ENCODE peak calls at places on chromosome 20, in four cellular contexts. H, Y, J and Q are unnamed samples.
A peak's percentile ranks its signal among the peaks of the same experiment; 100 is the strongest.

GRCh38 chr20:5835234-5835845 is 85.1 kb downstream of the SHLD1 start:
- DNase-seq in H (peak; percentile 82), Y (no peak), J (no peak), Q (no peak)

GRCh38 chr20:998431-998830 is 3.7 kb downstream of the RSPO4 start:
- DNase-seq in H (no peak), Y (peak; percentile 42), J (no peak), Q (no peak)

GRCh38 chr20:64079273-64080012 is at the start of gene RGS19:
- DNase-seq in H (peak; percentile 57), Y (peak; percentile 98), J (peak; percentile 82), Q (no peak)

GRCh38 chr20:31605902-31606677 is 1.0 kb downstream of the ID1 start:
- DNase-seq in H (peak; percentile 36), Y (peak; percentile 83), J (peak; percentile 35), Q (no peak)

GRCh38 chr20:18511566-18511965 is 3.8 kb downstream of the SEC23B start:
- DNase-seq in H (no peak), Y (no peak), J (no peak), Q (no peak)

GRCh38 chr20:57080796-57081195 is 185.6 kb downstream of the BMP7 start:
- DNase-seq in H (no peak), Y (no peak), J (no peak), Q (no peak)

GRCh38 chr20:50867805-50868204 is 63.4 kb downstream of the ADNP start:
- DNase-seq in H (no peak), Y (peak; percentile 31), J (no peak), Q (no peak)

GRCh38 chr20:5426026-5426425 is 109.3 kb upstream of the PROKR2 start:
- DNase-seq in H (no peak), Y (no peak), J (no peak), Q (no peak)

GRCh38 chr20:36606171-36607116 is 865 bp downstream of the RAB5IF start:
- DNase-seq in H (peak; percentile 23), Y (no peak), J (peak; percentile 35), Q (no peak)

GRCh38 chr20:38346741-38347140 is 459 bp downstream of the LBP start:
- DNase-seq in H (no peak), Y (no peak), J (no peak), Q (no peak)

GRCh38 chr20:2451939-2452732 is 18.5 kb downstream of the SNRPB start:
- DNase-seq in H (peak; percentile 62), Y (no peak), J (peak; percentile 78), Q (no peak)

GRCh38 chr20:44478188-44478587 is 2.5 kb downstream of the TTPAL start:
- DNase-seq in H (no peak), Y (no peak), J (no peak), Q (no peak)

GRCh38 chr20:44704551-44704971 is 10.6 kb upstream of the CCN5 start:
- DNase-seq in H (no peak), Y (no peak), J (no peak), Q (no peak)

GRCh38 chr20:16587066-16587465 is 13.8 kb upstream of the KIF16B start:
- DNase-seq in H (no peak), Y (no peak), J (no peak), Q (no peak)

GRCh38 chr20:19430641-19431307 is 218.3 kb downstream of the SLC24A3 start:
- DNase-seq in H (no peak), Y (no peak), J (no peak), Q (peak; percentile 70)

GRCh38 chr20:31494131-31494530 is 19.0 kb downstream of the REM1 start:
- DNase-seq in H (no peak), Y (peak; percentile 6), J (no peak), Q (no peak)

GRCh38 chr20:400451-401275 is 7.4 kb upstream of the RBCK1 start:
- DNase-seq in H (no peak), Y (peak; percentile 17), J (no peak), Q (no peak)

GRCh38 chr20:41386502-41387427 is 20.1 kb upstream of the EMILIN3 start:
- DNase-seq in H (no peak), Y (peak; percentile 40), J (no peak), Q (no peak)

DNA sequence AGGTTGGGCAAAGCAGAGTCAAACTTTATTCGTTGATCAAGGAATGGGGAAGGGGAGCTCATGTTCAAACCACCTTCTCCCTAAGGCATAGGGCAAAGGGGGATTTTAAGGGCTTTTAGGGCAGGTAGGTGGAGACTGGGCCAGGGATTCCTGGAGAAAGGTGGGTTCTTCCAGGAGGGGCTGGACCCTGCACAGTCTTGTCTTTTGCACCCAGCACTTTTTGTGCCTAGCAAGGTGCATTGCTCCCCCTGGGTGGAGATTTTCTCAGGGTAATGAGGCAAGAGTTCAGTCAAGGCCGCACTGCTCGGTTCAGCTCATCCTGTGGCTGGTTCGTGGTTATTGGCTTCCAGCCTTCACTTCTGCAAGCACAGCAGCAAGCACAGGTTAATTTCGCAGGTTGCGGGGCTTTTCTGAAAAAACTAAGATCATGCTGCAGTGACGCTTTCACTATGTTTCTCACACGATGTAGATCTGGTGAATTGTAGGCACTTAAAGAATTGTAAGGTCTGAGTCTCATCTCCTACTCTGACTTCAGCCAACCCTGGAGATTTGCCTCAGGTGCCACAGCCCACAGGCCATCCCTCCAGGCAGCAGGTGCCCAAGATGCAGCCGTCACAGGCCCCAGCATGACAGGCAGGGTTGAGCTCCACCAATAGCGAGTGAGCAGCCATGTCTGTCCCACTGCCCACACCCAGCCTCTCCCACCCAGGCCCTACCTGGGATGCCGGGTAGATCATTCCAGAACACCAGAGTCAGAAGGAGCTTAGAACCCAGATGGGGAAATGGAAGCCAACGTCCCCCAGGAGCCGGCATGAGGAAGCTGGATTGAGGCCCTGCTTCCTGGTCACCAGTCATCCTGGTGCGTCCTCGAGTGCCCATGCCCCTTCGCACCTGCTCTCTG is 37.1 kb downstream of the SUN5 start:
- DNase-seq in H (no peak), Y (no peak), J (peak; percentile 25), Q (no peak)
- TF ChIP-seq POLR2AphosphoS5 in H (no peak), Y (no peak), J (no peak), Q (no peak)

DNA sequence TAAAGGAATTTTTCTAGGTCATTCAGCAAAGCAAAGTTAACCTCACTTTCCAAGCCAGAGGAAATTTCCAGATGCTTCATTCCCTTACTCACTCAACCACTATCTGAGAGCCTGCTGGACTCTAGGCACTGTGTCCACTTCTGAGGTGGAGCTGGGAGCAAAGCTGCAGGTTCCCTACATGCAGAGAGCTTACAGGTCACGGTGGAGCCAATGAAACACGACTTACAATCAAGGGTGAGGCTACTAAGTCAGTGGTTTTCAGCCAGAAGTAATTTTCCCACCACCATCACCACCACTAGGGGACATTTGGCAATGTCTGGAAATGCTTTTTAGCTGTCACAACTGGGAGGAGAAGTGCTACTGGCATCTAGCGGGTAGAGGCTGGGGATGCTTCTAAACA is 34.5 kb upstream of the TSHZ2 start:
- DNase-seq in H (no peak), Y (no peak), J (no peak), Q (no peak)
- TF ChIP-seq CTCF in H (no peak), Y (no peak), J (no peak), Q (no peak)

DNA sequence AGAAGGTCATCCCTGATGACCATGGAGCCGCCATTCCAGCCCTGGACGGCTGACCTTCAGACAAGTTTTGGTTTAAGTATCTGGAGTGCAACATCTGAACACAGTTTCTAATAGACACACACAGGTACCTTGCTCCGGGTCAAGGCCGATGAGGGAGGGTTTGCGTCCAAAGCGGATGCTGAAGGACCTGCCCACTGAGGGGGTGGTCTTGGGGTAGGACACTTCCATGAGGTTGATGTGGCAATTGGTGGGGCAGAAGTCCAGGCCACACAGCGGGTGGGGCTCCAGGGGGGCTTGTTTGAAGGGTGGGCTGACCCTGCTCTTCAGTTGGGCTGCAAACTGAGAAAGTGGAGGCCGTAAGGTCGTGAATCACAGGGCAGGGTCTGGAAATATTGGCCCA is 177.9 kb downstream of the PREX1 start:
- DNase-seq in H (no peak), Y (peak; percentile 53), J (no peak), Q (no peak)
- H3K36me3 ChIP-seq in H (peaks cover 73% of the 10 kb centered on the region), Y (peaks cover 100% of the 10 kb centered on the region), J (peaks cover 99% of the 10 kb centered on the region), Q (no peaks in the 10 kb centered on the region)

DNA sequence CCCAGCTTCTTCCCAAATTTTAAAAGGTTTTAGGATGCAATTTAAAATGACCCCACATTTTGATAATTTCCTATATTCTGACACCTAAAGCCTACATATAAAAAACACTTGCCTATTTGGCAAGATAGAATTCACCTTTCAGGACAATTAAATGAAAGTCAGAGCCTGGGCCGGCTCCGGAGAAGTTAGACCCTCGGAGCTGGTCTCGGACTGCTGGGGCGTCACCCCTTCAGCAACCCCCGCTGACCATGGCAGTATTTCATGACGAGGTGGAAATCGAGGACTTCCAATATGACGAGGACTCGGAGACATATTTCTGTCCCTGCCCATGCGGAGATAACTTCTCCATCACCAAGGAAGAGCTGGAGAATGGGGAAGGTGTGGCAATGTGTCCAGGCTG is 16.2 kb downstream of the TCFL5 start:
- DNase-seq in H (no peak), Y (no peak), J (no peak), Q (no peak)
- TF ChIP-seq POLR2AphosphoS5 in H (no peak), Y (no peak), J (no peak), Q (no peak)

GRCh38 chr20:47694021-47694818 is 91.1 kb downstream of the SULF2 start:
- DNase-seq in H (no peak), Y (no peak), J (no peak), Q (no peak)
- TF ChIP-seq CTCF in H (no peak), Y (no peak), J (no peak), Q (no peak)

DNA sequence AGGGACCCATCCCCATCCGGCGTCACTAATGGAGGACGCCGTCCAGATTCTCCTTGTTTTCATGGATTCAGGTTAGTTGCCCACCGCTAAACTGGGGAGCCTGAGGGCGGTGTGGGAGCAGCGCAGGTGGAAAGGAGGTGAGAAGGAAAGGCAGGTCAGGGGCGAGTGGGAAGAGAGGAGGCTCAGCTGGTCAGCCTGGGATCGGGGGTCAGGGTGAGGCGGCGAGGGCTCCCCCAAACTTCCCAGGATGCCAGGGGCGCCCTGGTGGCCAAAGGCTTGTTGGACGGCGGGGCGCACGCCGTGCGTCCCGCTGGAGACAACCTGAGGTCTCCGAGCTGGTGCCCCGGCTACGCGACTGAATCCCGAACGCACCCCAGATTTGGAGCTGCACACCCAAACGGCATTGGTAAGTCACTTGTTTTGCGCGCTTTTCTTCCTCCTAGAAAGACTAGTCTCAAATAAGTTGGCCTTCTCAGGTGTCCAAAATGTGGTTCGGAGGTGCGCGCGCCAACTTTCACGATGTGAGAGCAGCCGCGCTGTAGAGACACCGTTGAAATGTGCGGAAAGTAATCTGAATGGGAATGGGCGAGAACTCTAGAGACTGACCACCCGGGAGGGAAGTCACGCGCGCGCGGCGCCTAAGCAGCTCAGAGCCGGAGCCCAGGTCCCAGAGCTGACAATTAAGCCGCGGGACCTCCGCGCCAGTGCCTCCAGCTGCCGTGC is 9.7 kb downstream of the GNAS-AS1 start:
- DNase-seq in H (no peak), Y (no peak), J (no peak), Q (no peak)
- H3K36me3 ChIP-seq in H (no peaks in the 10 kb centered on the region), Y (no peaks in the 10 kb centered on the region), J (no peaks in the 10 kb centered on the region), Q (no peaks in the 10 kb centered on the region)

GRCh38 chr20:62047666-62048345 is 17.9 kb downstream of the TAF4 start:
- DNase-seq in H (no peak), Y (peak; percentile 53), J (no peak), Q (no peak)

GRCh38 chr20:62050166-62051120 is 15.2 kb downstream of the TAF4 start:
- DNase-seq in H (no peak), Y (peak; percentile 67), J (no peak), Q (no peak)

GRCh38 chr20:62048821-62049291 is 16.8 kb downstream of the TAF4 start:
- DNase-seq in H (no peak), Y (peak; percentile 34), J (no peak), Q (no peak)

GRCh38 chr20:62048346-62048761 is 17.3 kb downstream of the TAF4 start:
- DNase-seq in H (no peak), Y (peak; percentile 55), J (no peak), Q (no peak)

GRCh38 chr20:62049342-62050165 is 16.1 kb downstream of the TAF4 start:
- DNase-seq in H (no peak), Y (peak; percentile 52), J (no peak), Q (no peak)
- TF ChIP-seq POLR2AphosphoS5 in H (no peak), Y (no peak), J (no peak), Q (no peak)

GRCh38 chr20:46099491-46100287 is 9.9 kb upstream of the NCOA5 start:
- DNase-seq in H (peak; percentile 19), Y (peak; percentile 91), J (no peak), Q (no peak)
- TF ChIP-seq CTCF in H (no peak), Y (peak; percentile 48), J (no peak), Q (no peak)